ENCODE peak calls at places on chromosomes 2 and 18, in seven cellular contexts. One of them, this sample, is unnamed.

GRCh38 chr2:85822766-85823165 is 66.0 kb downstream of the ST3GAL5 start:
- DNase-seq in stimulated activated CD4-positive, alpha-beta T cell treated with anti-CD3 and anti-CD28 coated beads, Interleukin-4, amount 100 ng/mL, for 48 hours: no peak
- DNase-seq in NCI-H774: no peak
- DNase-seq in GM03348: no peak
- DNase-seq in AG04449: no peak
- DNase-seq in progenitor cell of endocrine pancreas: no peak
- DNase-seq in G401: no peak
- DNase-seq in this sample: no peak

GRCh38 chr2:112585873-112586477 is 1.6 kb downstream of the CHCHD5 start:
- DNase-seq in stimulated activated CD4-positive, alpha-beta T cell treated with anti-CD3 and anti-CD28 coated beads, Interleukin-4, amount 100 ng/mL, for 48 hours: no peak
- DNase-seq in AG04449: no peak
- DNase-seq in NCI-H774: no peak
- DNase-seq in G401: no peak
- DNase-seq in GM03348: no peak
- DNase-seq in progenitor cell of endocrine pancreas: no peak
- DNase-seq in this sample: no peak

GRCh38 chr2:149148195-149149006 is 109.9 kb downstream of the LYPD6B start:
- DNase-seq in NCI-H774: no peak
- DNase-seq in progenitor cell of endocrine pancreas: no peak
- DNase-seq in GM03348: no peak
- DNase-seq in AG04449: no peak
- DNase-seq in G401: no peak
- DNase-seq in stimulated activated CD4-positive, alpha-beta T cell treated with anti-CD3 and anti-CD28 coated beads, Interleukin-4, amount 100 ng/mL, for 48 hours: no peak
- DNase-seq in this sample: no peak

GRCh38 chr2:163775304-163775703 is 39.5 kb upstream of the FIGN start:
- DNase-seq in stimulated activated CD4-positive, alpha-beta T cell treated with anti-CD3 and anti-CD28 coated beads, Interleukin-4, amount 100 ng/mL, for 48 hours: no peak
- DNase-seq in NCI-H774: no peak
- DNase-seq in GM03348: peak; percentile 9
- DNase-seq in AG04449: no peak
- DNase-seq in progenitor cell of endocrine pancreas: no peak
- DNase-seq in G401: no peak
- DNase-seq in this sample: no peak

GRCh38 chr2:46774499-46775228 is 140.9 kb downstream of the MCFD2 start:
- DNase-seq in stimulated activated CD4-positive, alpha-beta T cell treated with anti-CD3 and anti-CD28 coated beads, Interleukin-4, amount 100 ng/mL, for 48 hours: no peak
- DNase-seq in G401: no peak
- DNase-seq in progenitor cell of endocrine pancreas: no peak
- DNase-seq in NCI-H774: no peak
- DNase-seq in GM03348: no peak
- DNase-seq in AG04449: peak; percentile 52
- DNase-seq in this sample: no peak

GRCh38 chr2:213868526-213868925 is 542.3 kb upstream of the VWC2L start:
- DNase-seq in progenitor cell of endocrine pancreas: no peak
- DNase-seq in stimulated activated CD4-positive, alpha-beta T cell treated with anti-CD3 and anti-CD28 coated beads, Interleukin-4, amount 100 ng/mL, for 48 hours: no peak
- DNase-seq in NCI-H774: no peak
- DNase-seq in G401: no peak
- DNase-seq in AG04449: no peak
- DNase-seq in GM03348: no peak
- DNase-seq in this sample: no peak

GRCh38 chr2:211709394-211709793 is 829.2 kb downstream of the ERBB4 start:
- DNase-seq in GM03348: no peak
- DNase-seq in G401: no peak
- DNase-seq in NCI-H774: no peak
- DNase-seq in stimulated activated CD4-positive, alpha-beta T cell treated with anti-CD3 and anti-CD28 coated beads, Interleukin-4, amount 100 ng/mL, for 48 hours: no peak
- DNase-seq in AG04449: no peak
- DNase-seq in progenitor cell of endocrine pancreas: no peak
- DNase-seq in this sample: no peak

GRCh38 chr2:235165631-235166030 is 213.8 kb downstream of the SH3BP4 start:
- DNase-seq in progenitor cell of endocrine pancreas: no peak
- DNase-seq in NCI-H774: no peak
- DNase-seq in GM03348: no peak
- DNase-seq in AG04449: no peak
- DNase-seq in G401: no peak
- DNase-seq in stimulated activated CD4-positive, alpha-beta T cell treated with anti-CD3 and anti-CD28 coated beads, Interleukin-4, amount 100 ng/mL, for 48 hours: no peak
- DNase-seq in this sample: no peak

GRCh38 chr18:69622192-69622591 is 221.5 kb downstream of the DOK6 start:
- DNase-seq in stimulated activated CD4-positive, alpha-beta T cell treated with anti-CD3 and anti-CD28 coated beads, Interleukin-4, amount 100 ng/mL, for 48 hours: no peak
- DNase-seq in progenitor cell of endocrine pancreas: no peak
- DNase-seq in GM03348: no peak
- DNase-seq in G401: peak; percentile 11
- DNase-seq in AG04449: no peak
- DNase-seq in NCI-H774: no peak
- DNase-seq in this sample: no peak

GRCh38 chr2:181672255-181673008 is 7.9 kb downstream of the NEUROD1 start:
- DNase-seq in AG04449: no peak
- DNase-seq in G401: no peak
- DNase-seq in progenitor cell of endocrine pancreas: no peak
- DNase-seq in stimulated activated CD4-positive, alpha-beta T cell treated with anti-CD3 and anti-CD28 coated beads, Interleukin-4, amount 100 ng/mL, for 48 hours: no peak
- DNase-seq in GM03348: no peak
- DNase-seq in NCI-H774: no peak
- DNase-seq in this sample: no peak

GRCh38 chr2:96110621-96111256 is 5.6 kb downstream of the ADRA2B start:
- DNase-seq in GM03348: no peak
- DNase-seq in progenitor cell of endocrine pancreas: no peak
- DNase-seq in stimulated activated CD4-positive, alpha-beta T cell treated with anti-CD3 and anti-CD28 coated beads, Interleukin-4, amount 100 ng/mL, for 48 hours: no peak
- DNase-seq in NCI-H774: no peak
- DNase-seq in G401: no peak
- DNase-seq in AG04449: no peak
- DNase-seq in this sample: no peak

GRCh38 chr2:74186038-74186437 is 7.4 kb upstream of the MOB1A start:
- DNase-seq in AG04449: no peak
- DNase-seq in stimulated activated CD4-positive, alpha-beta T cell treated with anti-CD3 and anti-CD28 coated beads, Interleukin-4, amount 100 ng/mL, for 48 hours: no peak
- DNase-seq in G401: no peak
- DNase-seq in GM03348: no peak
- DNase-seq in progenitor cell of endocrine pancreas: no peak
- DNase-seq in NCI-H774: no peak
- DNase-seq in this sample: no peak

GRCh38 chr2:45780541-45781463 is 129.3 kb downstream of the PRKCE start:
- DNase-seq in stimulated activated CD4-positive, alpha-beta T cell treated with anti-CD3 and anti-CD28 coated beads, Interleukin-4, amount 100 ng/mL, for 48 hours: no peak
- DNase-seq in GM03348: peak; percentile 43
- DNase-seq in AG04449: no peak
- DNase-seq in progenitor cell of endocrine pancreas: no peak
- DNase-seq in G401: no peak
- DNase-seq in NCI-H774: no peak
- DNase-seq in this sample: no peak

GRCh38 chr2:121707344-121707919 is 29.2 kb downstream of the NIFK start:
- DNase-seq in stimulated activated CD4-positive, alpha-beta T cell treated with anti-CD3 and anti-CD28 coated beads, Interleukin-4, amount 100 ng/mL, for 48 hours: no peak
- DNase-seq in GM03348: no peak
- DNase-seq in G401: no peak
- DNase-seq in NCI-H774: no peak
- DNase-seq in progenitor cell of endocrine pancreas: no peak
- DNase-seq in AG04449: no peak
- DNase-seq in this sample: no peak

GRCh38 chr2:18413794-18414396 is 146.6 kb downstream of the RDH14 start:
- DNase-seq in stimulated activated CD4-positive, alpha-beta T cell treated with anti-CD3 and anti-CD28 coated beads, Interleukin-4, amount 100 ng/mL, for 48 hours: no peak
- DNase-seq in G401: no peak
- DNase-seq in GM03348: peak; percentile 77
- DNase-seq in progenitor cell of endocrine pancreas: no peak
- DNase-seq in AG04449: peak; percentile 46
- DNase-seq in NCI-H774: no peak
- DNase-seq in this sample: peak; percentile 37

GRCh38 chr2:39728941-39729351 is 50.1 kb downstream of the THUMPD2 start:
- DNase-seq in AG04449: no peak
- DNase-seq in stimulated activated CD4-positive, alpha-beta T cell treated with anti-CD3 and anti-CD28 coated beads, Interleukin-4, amount 100 ng/mL, for 48 hours: no peak
- DNase-seq in NCI-H774: peak; percentile 16
- DNase-seq in G401: no peak
- DNase-seq in GM03348: peak; percentile 45
- DNase-seq in progenitor cell of endocrine pancreas: peak; percentile 15
- DNase-seq in this sample: no peak

GRCh38 chr2:8495189-8495855 is 186.5 kb upstream of the ID2 start:
- DNase-seq in G401: no peak
- DNase-seq in progenitor cell of endocrine pancreas: no peak
- DNase-seq in NCI-H774: no peak
- DNase-seq in AG04449: no peak
- DNase-seq in stimulated activated CD4-positive, alpha-beta T cell treated with anti-CD3 and anti-CD28 coated beads, Interleukin-4, amount 100 ng/mL, for 48 hours: no peak
- DNase-seq in GM03348: no peak
- DNase-seq in this sample: no peak

GRCh38 chr2:221488134-221488807 is 83.8 kb downstream of the EPHA4 start:
- DNase-seq in AG04449: no peak
- DNase-seq in stimulated activated CD4-positive, alpha-beta T cell treated with anti-CD3 and anti-CD28 coated beads, Interleukin-4, amount 100 ng/mL, for 48 hours: no peak
- DNase-seq in GM03348: no peak
- DNase-seq in progenitor cell of endocrine pancreas: no peak
- DNase-seq in G401: no peak
- DNase-seq in NCI-H774: no peak
- DNase-seq in this sample: no peak

GRCh38 chr2:112803691-112804521 is 19.6 kb upstream of the IL1A start:
- DNase-seq in stimulated activated CD4-positive, alpha-beta T cell treated with anti-CD3 and anti-CD28 coated beads, Interleukin-4, amount 100 ng/mL, for 48 hours: no peak
- DNase-seq in GM03348: no peak
- DNase-seq in NCI-H774: no peak
- DNase-seq in progenitor cell of endocrine pancreas: no peak
- DNase-seq in AG04449: peak; percentile 79
- DNase-seq in G401: no peak
- DNase-seq in this sample: no peak

GRCh38 chr18:63137999-63138448 is 181.5 kb downstream of the BCL2 start:
- DNase-seq in NCI-H774: no peak
- DNase-seq in GM03348: no peak
- DNase-seq in stimulated activated CD4-positive, alpha-beta T cell treated with anti-CD3 and anti-CD28 coated beads, Interleukin-4, amount 100 ng/mL, for 48 hours: no peak
- DNase-seq in G401: no peak
- DNase-seq in AG04449: no peak
- DNase-seq in progenitor cell of endocrine pancreas: no peak
- DNase-seq in this sample: no peak

GRCh38 chr18:26057208-26057821 is 33.1 kb downstream of the SS18 start:
- DNase-seq in G401: no peak
- DNase-seq in progenitor cell of endocrine pancreas: no peak
- DNase-seq in AG04449: no peak
- DNase-seq in NCI-H774: no peak
- DNase-seq in GM03348: no peak
- DNase-seq in stimulated activated CD4-positive, alpha-beta T cell treated with anti-CD3 and anti-CD28 coated beads, Interleukin-4, amount 100 ng/mL, for 48 hours: no peak
- DNase-seq in this sample: no peak

GRCh38 chr2:54640834-54641540 is 82.5 kb upstream of the EML6 start:
- DNase-seq in NCI-H774: no peak
- DNase-seq in G401: no peak
- DNase-seq in GM03348: no peak
- DNase-seq in stimulated activated CD4-positive, alpha-beta T cell treated with anti-CD3 and anti-CD28 coated beads, Interleukin-4, amount 100 ng/mL, for 48 hours: no peak
- DNase-seq in progenitor cell of endocrine pancreas: no peak
- DNase-seq in AG04449: no peak
- DNase-seq in this sample: no peak

GRCh38 chr2:120701096-120701860 is 34.4 kb upstream of the GLI2 start:
- DNase-seq in NCI-H774: no peak
- DNase-seq in stimulated activated CD4-positive, alpha-beta T cell treated with anti-CD3 and anti-CD28 coated beads, Interleukin-4, amount 100 ng/mL, for 48 hours: no peak
- DNase-seq in G401: no peak
- DNase-seq in GM03348: no peak
- DNase-seq in progenitor cell of endocrine pancreas: no peak
- DNase-seq in AG04449: no peak
- DNase-seq in this sample: no peak

GRCh38 chr2:150027164-150027563 is 439.6 kb upstream of the MMADHC start:
- DNase-seq in progenitor cell of endocrine pancreas: no peak
- DNase-seq in AG04449: no peak
- DNase-seq in GM03348: no peak
- DNase-seq in G401: no peak
- DNase-seq in stimulated activated CD4-positive, alpha-beta T cell treated with anti-CD3 and anti-CD28 coated beads, Interleukin-4, amount 100 ng/mL, for 48 hours: no peak
- DNase-seq in NCI-H774: no peak
- DNase-seq in this sample: no peak

GRCh38 chr2:196123679-196124373 is 47.6 kb downstream of the STK17B start:
- DNase-seq in AG04449: no peak
- DNase-seq in stimulated activated CD4-positive, alpha-beta T cell treated with anti-CD3 and anti-CD28 coated beads, Interleukin-4, amount 100 ng/mL, for 48 hours: no peak
- DNase-seq in GM03348: peak; percentile 39
- DNase-seq in NCI-H774: no peak
- DNase-seq in G401: no peak
- DNase-seq in progenitor cell of endocrine pancreas: no peak
- DNase-seq in this sample: no peak